ENCODE peak calls at places on chromosomes 5 and 9, in seven cellular contexts. S is uterus; K is aorta; D is astrocyte; A is transverse colon; E is SK-N-MC; Q is CD4-positive, alpha-beta memory T cell. B is an unnamed sample.
A peak's percentile ranks its signal among the peaks of the same experiment; 100 is the strongest.

GRCh38 chr5:159762921-159763320 is 153.4 kb upstream of the ADRA1B start:
- DNase-seq in D (no peak), S (no peak), Q (no peak), K (no peak), E (no peak), A (no peak), B (no peak)

GRCh38 chr5:93107828-93108520 is 473.0 kb downstream of the NR2F1-AS1 start:
- DNase-seq in Q (no peak), K (no peak), E (no peak), A (no peak), S (no peak), D (no peak), B (no peak)

GRCh38 chr5:134547579-134547978 is 22.1 kb downstream of the JADE2 start:
- DNase-seq in K (peak; percentile 83), E (no peak), Q (no peak), A (no peak), D (peak; percentile 78), S (peak; percentile 53), B (no peak)

GRCh38 chr5:177455661-177456590 is 9.3 kb downstream of the PRR7 start:
- DNase-seq in A (peak; percentile 97), Q (peak; percentile 87), S (peak; percentile 97), D (peak; percentile 57), E (peak; percentile 71), K (peak; percentile 98), B (peak; percentile 87)

GRCh38 chr9:113966394-113966793 is 90.3 kb downstream of the ZNF618 start:
- DNase-seq in S (no peak), A (peak; percentile 87), Q (no peak), D (no peak), K (no peak), E (no peak), B (no peak)

GRCh38 chr5:80516826-80517225 is 28.9 kb downstream of the FAM151B start:
- DNase-seq in E (no peak), K (no peak), A (no peak), S (no peak), D (peak; percentile 91), Q (no peak), B (no peak)

GRCh38 chr5:151155149-151155776 is 2.3 kb downstream of the ANXA6 start:
- DNase-seq in D (no peak), E (no peak), A (peak; percentile 55), S (no peak), K (no peak), Q (peak; percentile 66), B (peak; percentile 54)

GRCh38 chr9:86732514-86732913 is 214.8 kb downstream of the GAS1 start:
- DNase-seq in K (no peak), Q (no peak), A (no peak), E (no peak), S (peak; percentile 65), D (peak; percentile 95), B (no peak)

GRCh38 chr9:117869287-117869686 is 165.1 kb downstream of the TLR4 start:
- DNase-seq in S (no peak), E (no peak), D (no peak), K (no peak), Q (no peak), A (no peak), B (no peak)

GRCh38 chr5:121199238-121199999 is 652.3 kb upstream of the FTMT start:
- DNase-seq in E (no peak), S (no peak), K (no peak), A (no peak), Q (no peak), D (peak; percentile 51), B (no peak)

GRCh38 chr5:173917788-173918786 is 29.9 kb downstream of the CPEB4 start:
- DNase-seq in D (peak; percentile 91), K (peak; percentile 84), E (peak; percentile 94), A (peak; percentile 73), Q (peak; percentile 82), S (peak; percentile 66), B (peak; percentile 8)

GRCh38 chr5:122743231-122743630 is 31.6 kb upstream of the SNX2 start:
- DNase-seq in E (no peak), S (no peak), Q (no peak), D (no peak), A (no peak), K (no peak), B (no peak)

GRCh38 chr5:73464016-73464745 is 15.6 kb upstream of the FOXD1 start:
- DNase-seq in S (no peak), E (no peak), Q (no peak), K (no peak), A (no peak), D (peak; percentile 81), B (no peak)

GRCh38 chr9:69339620-69340019 is 14.6 kb downstream of the ENTREP1 start:
- DNase-seq in D (no peak), E (no peak), K (no peak), Q (no peak), S (no peak), A (no peak), B (no peak)

GRCh38 chr5:129356846-129357245 is 103.3 kb upstream of the ADAMTS19 start:
- DNase-seq in A (no peak), E (no peak), S (no peak), Q (no peak), K (no peak), D (no peak), B (no peak)

GRCh38 chr5:10467281-10468198 is 25.9 kb downstream of the ROPN1L start:
- DNase-seq in A (no peak), K (no peak), D (peak; percentile 75), Q (no peak), E (no peak), S (no peak), B (no peak)

GRCh38 chr9:13427587-13427986 is 148.1 kb upstream of the MPDZ start:
- DNase-seq in D (peak; percentile 43), Q (peak; percentile 8), E (peak; percentile 79), A (no peak), K (no peak), S (no peak), B (no peak)

GRCh38 chr9:83280790-83281189 is 217.8 kb upstream of the RASEF start:
- DNase-seq in S (no peak), E (no peak), D (no peak), K (no peak), A (no peak), Q (no peak), B (no peak)

GRCh38 chr5:179123491-179124328 is 63.5 kb downstream of the ZNF354C start:
- DNase-seq in Q (no peak), E (no peak), K (peak; percentile 44), A (no peak), D (no peak), S (no peak), B (no peak)

GRCh38 chr9:78294290-78295176 is 2.4 kb upstream of the PSAT1 start:
- DNase-seq in E (no peak), Q (no peak), K (no peak), S (no peak), D (no peak), A (no peak), B (no peak)

GRCh38 chr5:125491986-125492385 is 745.5 kb upstream of the ZNF608 start:
- DNase-seq in S (peak; percentile 23), E (no peak), K (no peak), D (no peak), A (no peak), Q (no peak), B (no peak)

GRCh38 chr9:40914772-40915659 is 213.5 kb downstream of the FOXD4L6 start:
- DNase-seq in Q (no peak), K (no peak), D (no peak), A (no peak), S (no peak), E (no peak), B (no peak)
- H3K9me3 ChIP-seq in Q (peaks cover 60% of the 10 kb centered on the region), K (peaks cover 38% of the 10 kb centered on the region), D (peaks cover 46% of the 10 kb centered on the region), A (peaks cover 66% of the 10 kb centered on the region), S (no peaks in the 10 kb centered on the region), E (no peaks in the 10 kb centered on the region), B (peaks cover 53% of the 10 kb centered on the region)

DNA sequence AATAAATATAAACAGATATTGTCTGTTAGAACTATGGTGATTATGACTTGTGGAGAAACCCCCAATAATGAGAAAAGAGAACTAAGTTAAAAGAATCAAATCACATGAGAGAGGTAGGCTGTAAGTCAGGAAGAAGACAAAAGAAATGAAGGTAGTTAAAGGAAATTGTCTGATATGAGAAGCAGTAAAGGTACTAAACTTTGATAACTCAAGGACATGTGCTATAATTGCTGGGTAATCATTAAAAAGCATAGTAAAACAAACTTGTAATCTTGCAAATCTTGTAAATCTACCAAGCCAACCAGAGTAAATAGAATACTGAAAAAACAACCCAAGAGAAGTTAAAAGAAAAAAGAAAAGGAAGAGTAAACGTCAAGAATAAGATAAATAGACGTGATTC is 207.0 kb upstream of the CTNND2 start:
- DNase-seq in A (no peak), Q (no peak), D (no peak), S (no peak), K (no peak), E (no peak), B (no peak)
- H3K9me3 ChIP-seq in A (no peaks in the 10 kb centered on the region), Q (no peaks in the 10 kb centered on the region), D (no peaks in the 10 kb centered on the region), S (no peaks in the 10 kb centered on the region), K (no peaks in the 10 kb centered on the region), E (no peaks in the 10 kb centered on the region), B (no peaks in the 10 kb centered on the region)

GRCh38 chr5:31864015-31864414 is 225.1 kb downstream of the PDZD2 start:
- DNase-seq in A (no peak), K (no peak), Q (no peak), D (no peak), S (no peak), E (no peak), B (no peak)

GRCh38 chr5:31859096-31859495 is 220.2 kb downstream of the PDZD2 start:
- DNase-seq in A (no peak), K (no peak), S (no peak), Q (no peak), E (no peak), D (no peak), B (no peak)

GRCh38 chr5:31866166-31866565 is 227.2 kb downstream of the PDZD2 start:
- DNase-seq in D (no peak), S (no peak), Q (no peak), E (no peak), A (no peak), K (no peak), B (no peak)

GRCh38 chr5:31861601-31862000 is 222.7 kb downstream of the PDZD2 start:
- DNase-seq in E (no peak), A (no peak), D (no peak), Q (no peak), S (no peak), K (no peak), B (no peak)

GRCh38 chr5:31860726-31861432 is 221.9 kb downstream of the PDZD2 start:
- DNase-seq in S (no peak), A (no peak), E (no peak), D (no peak), Q (no peak), K (no peak), B (no peak)
- H3K9me3 ChIP-seq in S (no peaks in the 10 kb centered on the region), A (peaks cover 12% of the 10 kb centered on the region), E (no peaks in the 10 kb centered on the region), D (peaks cover 4% of the 10 kb centered on the region), Q (peaks cover 5% of the 10 kb centered on the region), K (peaks cover 5% of the 10 kb centered on the region), B (no peaks in the 10 kb centered on the region)

GRCh38 chr9:65426231-65426630 is 141.2 kb upstream of the FOXD4L5 start:
- DNase-seq in S (no peak), K (no peak), D (no peak), Q (no peak), A (no peak), E (no peak), B (no peak)

GRCh38 chr9:65432722-65433323 is 147.8 kb upstream of the FOXD4L5 start:
- DNase-seq in Q (no peak), E (no peak), S (no peak), D (no peak), K (no peak), A (no peak), B (no peak)

GRCh38 chr9:65432051-65432450 is 147.0 kb upstream of the FOXD4L5 start:
- DNase-seq in S (no peak), A (no peak), D (no peak), Q (no peak), E (no peak), K (no peak), B (no peak)

GRCh38 chr9:65435464-65435863 is 150.5 kb upstream of the FOXD4L5 start:
- DNase-seq in A (no peak), Q (no peak), S (no peak), K (no peak), D (no peak), E (no peak), B (no peak)

GRCh38 chr9:65430221-65430620 is 145.2 kb upstream of the FOXD4L5 start:
- DNase-seq in D (no peak), S (no peak), A (no peak), Q (no peak), E (no peak), K (no peak), B (no peak)
- H3K9me3 ChIP-seq in D (peaks cover 15% of the 10 kb centered on the region), S (no peaks in the 10 kb centered on the region), A (peaks cover 9% of the 10 kb centered on the region), Q (peaks cover 10% of the 10 kb centered on the region), E (no peaks in the 10 kb centered on the region), K (no peaks in the 10 kb centered on the region), B (no peaks in the 10 kb centered on the region)

B was measured in effector memory CD4-positive, alpha-beta T cell.